ENCODE peak calls at places on chromosomes 5 and 9, in ten cellular contexts. One of them, this sample, is unnamed.

GRCh38 chr9:85212209-85212608 is 529.5 kb downstream of the AGTPBP1 start:
- DNase-seq in activated CD4-positive, alpha-beta T cell treated with anti-CD3 and anti-CD28 coated beads, Interleukin-2, amount 50 U/mL, for 4 hours: no peak
- DNase-seq in amniotic stem cell: no peak
- DNase-seq in stimulated activated CD4-positive, alpha-beta T cell treated with anti-CD3 and anti-CD28 coated beads, TNF-alpha, amount 100 ng/mL, for 1 hour: no peak
- DNase-seq in ascending aorta: no peak
- DNase-seq in RWPE1: peak
- DNase-seq in activated effector memory CD4-positive, alpha-beta T cell treated with anti-CD3 and anti-CD28 coated beads, Interleukin-2, amount 50 U/mL, for 16 hours: no peak
- DNase-seq in kidney tubule cell: peak
- DNase-seq in NAMALWA: no peak
- DNase-seq in lower leg skin: peak
- DNase-seq in this sample: no peak

GRCh38 chr9:130186839-130187522 is 14.8 kb downstream of the NCS1 start:
- DNase-seq in activated CD4-positive, alpha-beta T cell treated with anti-CD3 and anti-CD28 coated beads, Interleukin-2, amount 50 U/mL, for 4 hours: no peak
- DNase-seq in amniotic stem cell: peak
- DNase-seq in stimulated activated CD4-positive, alpha-beta T cell treated with anti-CD3 and anti-CD28 coated beads, TNF-alpha, amount 100 ng/mL, for 1 hour: no peak
- DNase-seq in ascending aorta: peak
- DNase-seq in RWPE1: peak
- DNase-seq in activated effector memory CD4-positive, alpha-beta T cell treated with anti-CD3 and anti-CD28 coated beads, Interleukin-2, amount 50 U/mL, for 16 hours: no peak
- DNase-seq in kidney tubule cell: peak
- DNase-seq in NAMALWA: no peak
- DNase-seq in lower leg skin: no peak
- DNase-seq in this sample: no peak

GRCh38 chr9:78044886-78045285 is 13.3 kb upstream of the GNAQ start:
- DNase-seq in activated CD4-positive, alpha-beta T cell treated with anti-CD3 and anti-CD28 coated beads, Interleukin-2, amount 50 U/mL, for 4 hours: no peak
- DNase-seq in amniotic stem cell: no peak
- DNase-seq in stimulated activated CD4-positive, alpha-beta T cell treated with anti-CD3 and anti-CD28 coated beads, TNF-alpha, amount 100 ng/mL, for 1 hour: no peak
- DNase-seq in ascending aorta: no peak
- DNase-seq in RWPE1: no peak
- DNase-seq in activated effector memory CD4-positive, alpha-beta T cell treated with anti-CD3 and anti-CD28 coated beads, Interleukin-2, amount 50 U/mL, for 16 hours: no peak
- DNase-seq in kidney tubule cell: no peak
- DNase-seq in NAMALWA: no peak
- DNase-seq in lower leg skin: no peak
- DNase-seq in this sample: no peak

GRCh38 chr9:13568446-13568845 is 289.0 kb upstream of the MPDZ start:
- DNase-seq in activated CD4-positive, alpha-beta T cell treated with anti-CD3 and anti-CD28 coated beads, Interleukin-2, amount 50 U/mL, for 4 hours: no peak
- DNase-seq in amniotic stem cell: no peak
- DNase-seq in stimulated activated CD4-positive, alpha-beta T cell treated with anti-CD3 and anti-CD28 coated beads, TNF-alpha, amount 100 ng/mL, for 1 hour: no peak
- DNase-seq in ascending aorta: no peak
- DNase-seq in RWPE1: no peak
- DNase-seq in activated effector memory CD4-positive, alpha-beta T cell treated with anti-CD3 and anti-CD28 coated beads, Interleukin-2, amount 50 U/mL, for 16 hours: no peak
- DNase-seq in kidney tubule cell: peak
- DNase-seq in NAMALWA: no peak
- DNase-seq in lower leg skin: no peak
- DNase-seq in this sample: no peak

GRCh38 chr5:38532165-38532669 is 24.2 kb downstream of the LIFR start:
- DNase-seq in activated CD4-positive, alpha-beta T cell treated with anti-CD3 and anti-CD28 coated beads, Interleukin-2, amount 50 U/mL, for 4 hours: no peak
- DNase-seq in amniotic stem cell: no peak
- DNase-seq in stimulated activated CD4-positive, alpha-beta T cell treated with anti-CD3 and anti-CD28 coated beads, TNF-alpha, amount 100 ng/mL, for 1 hour: no peak
- DNase-seq in ascending aorta: no peak
- DNase-seq in RWPE1: no peak
- DNase-seq in activated effector memory CD4-positive, alpha-beta T cell treated with anti-CD3 and anti-CD28 coated beads, Interleukin-2, amount 50 U/mL, for 16 hours: no peak
- DNase-seq in kidney tubule cell: peak
- DNase-seq in NAMALWA: no peak
- DNase-seq in lower leg skin: no peak
- DNase-seq in this sample: no peak

GRCh38 chr9:92716557-92716956 is 46.6 kb upstream of the IPPK start:
- DNase-seq in activated CD4-positive, alpha-beta T cell treated with anti-CD3 and anti-CD28 coated beads, Interleukin-2, amount 50 U/mL, for 4 hours: peak
- DNase-seq in amniotic stem cell: no peak
- DNase-seq in stimulated activated CD4-positive, alpha-beta T cell treated with anti-CD3 and anti-CD28 coated beads, TNF-alpha, amount 100 ng/mL, for 1 hour: peak
- DNase-seq in ascending aorta: no peak
- DNase-seq in RWPE1: peak
- DNase-seq in activated effector memory CD4-positive, alpha-beta T cell treated with anti-CD3 and anti-CD28 coated beads, Interleukin-2, amount 50 U/mL, for 16 hours: peak
- DNase-seq in kidney tubule cell: peak
- DNase-seq in NAMALWA: peak
- DNase-seq in lower leg skin: peak
- DNase-seq in this sample: peak

GRCh38 chr9:71812385-71812784 is 44.1 kb upstream of the CEMIP2 start:
- DNase-seq in activated CD4-positive, alpha-beta T cell treated with anti-CD3 and anti-CD28 coated beads, Interleukin-2, amount 50 U/mL, for 4 hours: no peak
- DNase-seq in amniotic stem cell: no peak
- DNase-seq in stimulated activated CD4-positive, alpha-beta T cell treated with anti-CD3 and anti-CD28 coated beads, TNF-alpha, amount 100 ng/mL, for 1 hour: no peak
- DNase-seq in ascending aorta: peak
- DNase-seq in RWPE1: no peak
- DNase-seq in activated effector memory CD4-positive, alpha-beta T cell treated with anti-CD3 and anti-CD28 coated beads, Interleukin-2, amount 50 U/mL, for 16 hours: no peak
- DNase-seq in kidney tubule cell: no peak
- DNase-seq in NAMALWA: no peak
- DNase-seq in lower leg skin: no peak
- DNase-seq in this sample: no peak

GRCh38 chr9:127452481-127453092 is 1.3 kb downstream of the LRSAM1 start:
- DNase-seq in activated CD4-positive, alpha-beta T cell treated with anti-CD3 and anti-CD28 coated beads, Interleukin-2, amount 50 U/mL, for 4 hours: no peak
- DNase-seq in amniotic stem cell: no peak
- DNase-seq in stimulated activated CD4-positive, alpha-beta T cell treated with anti-CD3 and anti-CD28 coated beads, TNF-alpha, amount 100 ng/mL, for 1 hour: no peak
- DNase-seq in ascending aorta: peak
- DNase-seq in RWPE1: no peak
- DNase-seq in activated effector memory CD4-positive, alpha-beta T cell treated with anti-CD3 and anti-CD28 coated beads, Interleukin-2, amount 50 U/mL, for 16 hours: no peak
- DNase-seq in kidney tubule cell: peak
- DNase-seq in NAMALWA: peak
- DNase-seq in lower leg skin: peak
- DNase-seq in this sample: peak

GRCh38 chr5:168020522-168021294 is 270.7 kb upstream of the WWC1 start:
- DNase-seq in activated CD4-positive, alpha-beta T cell treated with anti-CD3 and anti-CD28 coated beads, Interleukin-2, amount 50 U/mL, for 4 hours: no peak
- DNase-seq in amniotic stem cell: no peak
- DNase-seq in stimulated activated CD4-positive, alpha-beta T cell treated with anti-CD3 and anti-CD28 coated beads, TNF-alpha, amount 100 ng/mL, for 1 hour: no peak
- DNase-seq in ascending aorta: no peak
- DNase-seq in RWPE1: peak
- DNase-seq in activated effector memory CD4-positive, alpha-beta T cell treated with anti-CD3 and anti-CD28 coated beads, Interleukin-2, amount 50 U/mL, for 16 hours: no peak
- DNase-seq in kidney tubule cell: peak
- DNase-seq in NAMALWA: no peak
- DNase-seq in lower leg skin: no peak
- DNase-seq in this sample: no peak

GRCh38 chr5:172437445-172438303 is 16.7 kb downstream of the SH3PXD2B start:
- DNase-seq in activated CD4-positive, alpha-beta T cell treated with anti-CD3 and anti-CD28 coated beads, Interleukin-2, amount 50 U/mL, for 4 hours: no peak
- DNase-seq in amniotic stem cell: no peak
- DNase-seq in stimulated activated CD4-positive, alpha-beta T cell treated with anti-CD3 and anti-CD28 coated beads, TNF-alpha, amount 100 ng/mL, for 1 hour: no peak
- DNase-seq in ascending aorta: peak
- DNase-seq in RWPE1: peak
- DNase-seq in activated effector memory CD4-positive, alpha-beta T cell treated with anti-CD3 and anti-CD28 coated beads, Interleukin-2, amount 50 U/mL, for 16 hours: no peak
- DNase-seq in kidney tubule cell: peak
- DNase-seq in NAMALWA: no peak
- DNase-seq in lower leg skin: peak
- DNase-seq in this sample: no peak

GRCh38 chr9:135823036-135823435 is 84.3 kb downstream of the CAMSAP1 start:
- DNase-seq in activated CD4-positive, alpha-beta T cell treated with anti-CD3 and anti-CD28 coated beads, Interleukin-2, amount 50 U/mL, for 4 hours: no peak
- DNase-seq in amniotic stem cell: no peak
- DNase-seq in stimulated activated CD4-positive, alpha-beta T cell treated with anti-CD3 and anti-CD28 coated beads, TNF-alpha, amount 100 ng/mL, for 1 hour: no peak
- DNase-seq in ascending aorta: no peak
- DNase-seq in RWPE1: no peak
- DNase-seq in activated effector memory CD4-positive, alpha-beta T cell treated with anti-CD3 and anti-CD28 coated beads, Interleukin-2, amount 50 U/mL, for 16 hours: no peak
- DNase-seq in kidney tubule cell: no peak
- DNase-seq in NAMALWA: no peak
- DNase-seq in lower leg skin: no peak
- DNase-seq in this sample: peak

GRCh38 chr5:133785182-133785581 is 172.8 kb upstream of the FSTL4 start:
- DNase-seq in activated CD4-positive, alpha-beta T cell treated with anti-CD3 and anti-CD28 coated beads, Interleukin-2, amount 50 U/mL, for 4 hours: no peak
- DNase-seq in amniotic stem cell: no peak
- DNase-seq in stimulated activated CD4-positive, alpha-beta T cell treated with anti-CD3 and anti-CD28 coated beads, TNF-alpha, amount 100 ng/mL, for 1 hour: no peak
- DNase-seq in ascending aorta: no peak
- DNase-seq in RWPE1: no peak
- DNase-seq in activated effector memory CD4-positive, alpha-beta T cell treated with anti-CD3 and anti-CD28 coated beads, Interleukin-2, amount 50 U/mL, for 16 hours: no peak
- DNase-seq in kidney tubule cell: no peak
- DNase-seq in NAMALWA: no peak
- DNase-seq in lower leg skin: no peak
- DNase-seq in this sample: no peak

GRCh38 chr9:71681104-71681707 is 87.1 kb downstream of the CEMIP2 start:
- DNase-seq in activated CD4-positive, alpha-beta T cell treated with anti-CD3 and anti-CD28 coated beads, Interleukin-2, amount 50 U/mL, for 4 hours: no peak
- DNase-seq in amniotic stem cell: no peak
- DNase-seq in stimulated activated CD4-positive, alpha-beta T cell treated with anti-CD3 and anti-CD28 coated beads, TNF-alpha, amount 100 ng/mL, for 1 hour: no peak
- DNase-seq in ascending aorta: no peak
- DNase-seq in RWPE1: no peak
- DNase-seq in activated effector memory CD4-positive, alpha-beta T cell treated with anti-CD3 and anti-CD28 coated beads, Interleukin-2, amount 50 U/mL, for 16 hours: no peak
- DNase-seq in kidney tubule cell: peak
- DNase-seq in NAMALWA: no peak
- DNase-seq in lower leg skin: no peak
- DNase-seq in this sample: no peak

GRCh38 chr5:147461915-147462314 is 48.0 kb downstream of the DPYSL3 start:
- DNase-seq in activated CD4-positive, alpha-beta T cell treated with anti-CD3 and anti-CD28 coated beads, Interleukin-2, amount 50 U/mL, for 4 hours: no peak
- DNase-seq in amniotic stem cell: no peak
- DNase-seq in stimulated activated CD4-positive, alpha-beta T cell treated with anti-CD3 and anti-CD28 coated beads, TNF-alpha, amount 100 ng/mL, for 1 hour: no peak
- DNase-seq in ascending aorta: no peak
- DNase-seq in RWPE1: no peak
- DNase-seq in activated effector memory CD4-positive, alpha-beta T cell treated with anti-CD3 and anti-CD28 coated beads, Interleukin-2, amount 50 U/mL, for 16 hours: no peak
- DNase-seq in kidney tubule cell: peak
- DNase-seq in NAMALWA: no peak
- DNase-seq in lower leg skin: no peak
- DNase-seq in this sample: no peak

GRCh38 chr5:61217251-61217650 is 55.0 kb upstream of the SMIM15 start:
- DNase-seq in activated CD4-positive, alpha-beta T cell treated with anti-CD3 and anti-CD28 coated beads, Interleukin-2, amount 50 U/mL, for 4 hours: no peak
- DNase-seq in amniotic stem cell: no peak
- DNase-seq in stimulated activated CD4-positive, alpha-beta T cell treated with anti-CD3 and anti-CD28 coated beads, TNF-alpha, amount 100 ng/mL, for 1 hour: no peak
- DNase-seq in ascending aorta: no peak
- DNase-seq in RWPE1: no peak
- DNase-seq in activated effector memory CD4-positive, alpha-beta T cell treated with anti-CD3 and anti-CD28 coated beads, Interleukin-2, amount 50 U/mL, for 16 hours: no peak
- DNase-seq in kidney tubule cell: no peak
- DNase-seq in NAMALWA: no peak
- DNase-seq in lower leg skin: no peak
- DNase-seq in this sample: no peak

GRCh38 chr9:23851024-23851629 is 25.1 kb upstream of the ELAVL2 start:
- DNase-seq in activated CD4-positive, alpha-beta T cell treated with anti-CD3 and anti-CD28 coated beads, Interleukin-2, amount 50 U/mL, for 4 hours: no peak
- DNase-seq in amniotic stem cell: no peak
- DNase-seq in stimulated activated CD4-positive, alpha-beta T cell treated with anti-CD3 and anti-CD28 coated beads, TNF-alpha, amount 100 ng/mL, for 1 hour: no peak
- DNase-seq in ascending aorta: no peak
- DNase-seq in RWPE1: peak
- DNase-seq in activated effector memory CD4-positive, alpha-beta T cell treated with anti-CD3 and anti-CD28 coated beads, Interleukin-2, amount 50 U/mL, for 16 hours: no peak
- DNase-seq in kidney tubule cell: peak
- DNase-seq in NAMALWA: no peak
- DNase-seq in lower leg skin: no peak
- DNase-seq in this sample: peak

GRCh38 chr9:15253197-15253596 is 53.8 kb downstream of the TTC39B start:
- DNase-seq in activated CD4-positive, alpha-beta T cell treated with anti-CD3 and anti-CD28 coated beads, Interleukin-2, amount 50 U/mL, for 4 hours: no peak
- DNase-seq in amniotic stem cell: no peak
- DNase-seq in stimulated activated CD4-positive, alpha-beta T cell treated with anti-CD3 and anti-CD28 coated beads, TNF-alpha, amount 100 ng/mL, for 1 hour: no peak
- DNase-seq in ascending aorta: no peak
- DNase-seq in RWPE1: no peak
- DNase-seq in activated effector memory CD4-positive, alpha-beta T cell treated with anti-CD3 and anti-CD28 coated beads, Interleukin-2, amount 50 U/mL, for 16 hours: no peak
- DNase-seq in kidney tubule cell: peak
- DNase-seq in NAMALWA: no peak
- DNase-seq in lower leg skin: no peak
- DNase-seq in this sample: no peak

GRCh38 chr5:67605730-67606585 is 409.4 kb upstream of the CD180 start:
- DNase-seq in activated CD4-positive, alpha-beta T cell treated with anti-CD3 and anti-CD28 coated beads, Interleukin-2, amount 50 U/mL, for 4 hours: no peak
- DNase-seq in amniotic stem cell: no peak
- DNase-seq in stimulated activated CD4-positive, alpha-beta T cell treated with anti-CD3 and anti-CD28 coated beads, TNF-alpha, amount 100 ng/mL, for 1 hour: no peak
- DNase-seq in ascending aorta: no peak
- DNase-seq in RWPE1: no peak
- DNase-seq in activated effector memory CD4-positive, alpha-beta T cell treated with anti-CD3 and anti-CD28 coated beads, Interleukin-2, amount 50 U/mL, for 16 hours: no peak
- DNase-seq in kidney tubule cell: no peak
- DNase-seq in NAMALWA: no peak
- DNase-seq in lower leg skin: no peak
- DNase-seq in this sample: no peak

GRCh38 chr5:112186401-112186990 is 232.6 kb downstream of the EPB41L4A start:
- DNase-seq in activated CD4-positive, alpha-beta T cell treated with anti-CD3 and anti-CD28 coated beads, Interleukin-2, amount 50 U/mL, for 4 hours: no peak
- DNase-seq in amniotic stem cell: peak
- DNase-seq in stimulated activated CD4-positive, alpha-beta T cell treated with anti-CD3 and anti-CD28 coated beads, TNF-alpha, amount 100 ng/mL, for 1 hour: no peak
- DNase-seq in ascending aorta: no peak
- DNase-seq in RWPE1: peak
- DNase-seq in activated effector memory CD4-positive, alpha-beta T cell treated with anti-CD3 and anti-CD28 coated beads, Interleukin-2, amount 50 U/mL, for 16 hours: no peak
- DNase-seq in kidney tubule cell: peak
- DNase-seq in NAMALWA: peak
- DNase-seq in lower leg skin: no peak
- DNase-seq in this sample: no peak

GRCh38 chr9:15277400-15278137 is 29.4 kb downstream of the TTC39B start:
- DNase-seq in activated CD4-positive, alpha-beta T cell treated with anti-CD3 and anti-CD28 coated beads, Interleukin-2, amount 50 U/mL, for 4 hours: no peak
- DNase-seq in amniotic stem cell: no peak
- DNase-seq in stimulated activated CD4-positive, alpha-beta T cell treated with anti-CD3 and anti-CD28 coated beads, TNF-alpha, amount 100 ng/mL, for 1 hour: no peak
- DNase-seq in ascending aorta: no peak
- DNase-seq in RWPE1: no peak
- DNase-seq in activated effector memory CD4-positive, alpha-beta T cell treated with anti-CD3 and anti-CD28 coated beads, Interleukin-2, amount 50 U/mL, for 16 hours: no peak
- DNase-seq in kidney tubule cell: peak
- DNase-seq in NAMALWA: peak
- DNase-seq in lower leg skin: no peak
- DNase-seq in this sample: no peak

GRCh38 chr9:2043243-2043642 is 28.1 kb downstream of the SMARCA2 start:
- DNase-seq in activated CD4-positive, alpha-beta T cell treated with anti-CD3 and anti-CD28 coated beads, Interleukin-2, amount 50 U/mL, for 4 hours: no peak
- DNase-seq in amniotic stem cell: no peak
- DNase-seq in stimulated activated CD4-positive, alpha-beta T cell treated with anti-CD3 and anti-CD28 coated beads, TNF-alpha, amount 100 ng/mL, for 1 hour: no peak
- DNase-seq in ascending aorta: no peak
- DNase-seq in RWPE1: no peak
- DNase-seq in activated effector memory CD4-positive, alpha-beta T cell treated with anti-CD3 and anti-CD28 coated beads, Interleukin-2, amount 50 U/mL, for 16 hours: no peak
- DNase-seq in kidney tubule cell: peak
- DNase-seq in NAMALWA: no peak
- DNase-seq in lower leg skin: no peak
- DNase-seq in this sample: no peak

GRCh38 chr9:89849096-89849495 is 244.3 kb downstream of the GADD45G start:
- DNase-seq in activated CD4-positive, alpha-beta T cell treated with anti-CD3 and anti-CD28 coated beads, Interleukin-2, amount 50 U/mL, for 4 hours: no peak
- DNase-seq in amniotic stem cell: no peak
- DNase-seq in stimulated activated CD4-positive, alpha-beta T cell treated with anti-CD3 and anti-CD28 coated beads, TNF-alpha, amount 100 ng/mL, for 1 hour: no peak
- DNase-seq in ascending aorta: peak
- DNase-seq in RWPE1: no peak
- DNase-seq in activated effector memory CD4-positive, alpha-beta T cell treated with anti-CD3 and anti-CD28 coated beads, Interleukin-2, amount 50 U/mL, for 16 hours: no peak
- DNase-seq in kidney tubule cell: no peak
- DNase-seq in NAMALWA: no peak
- DNase-seq in lower leg skin: peak
- DNase-seq in this sample: no peak

GRCh38 chr9:125440411-125440810 is 178.8 kb downstream of the GAPVD1 start:
- DNase-seq in activated CD4-positive, alpha-beta T cell treated with anti-CD3 and anti-CD28 coated beads, Interleukin-2, amount 50 U/mL, for 4 hours: no peak
- DNase-seq in amniotic stem cell: no peak
- DNase-seq in stimulated activated CD4-positive, alpha-beta T cell treated with anti-CD3 and anti-CD28 coated beads, TNF-alpha, amount 100 ng/mL, for 1 hour: no peak
- DNase-seq in ascending aorta: no peak
- DNase-seq in RWPE1: no peak
- DNase-seq in activated effector memory CD4-positive, alpha-beta T cell treated with anti-CD3 and anti-CD28 coated beads, Interleukin-2, amount 50 U/mL, for 16 hours: peak
- DNase-seq in kidney tubule cell: no peak
- DNase-seq in NAMALWA: no peak
- DNase-seq in lower leg skin: no peak
- DNase-seq in this sample: no peak

GRCh38 chr5:173472164-173472563 is 143.9 kb upstream of the STC2 start:
- DNase-seq in activated CD4-positive, alpha-beta T cell treated with anti-CD3 and anti-CD28 coated beads, Interleukin-2, amount 50 U/mL, for 4 hours: no peak
- DNase-seq in amniotic stem cell: peak
- DNase-seq in stimulated activated CD4-positive, alpha-beta T cell treated with anti-CD3 and anti-CD28 coated beads, TNF-alpha, amount 100 ng/mL, for 1 hour: no peak
- DNase-seq in ascending aorta: peak
- DNase-seq in RWPE1: peak
- DNase-seq in activated effector memory CD4-positive, alpha-beta T cell treated with anti-CD3 and anti-CD28 coated beads, Interleukin-2, amount 50 U/mL, for 16 hours: no peak
- DNase-seq in kidney tubule cell: peak
- DNase-seq in NAMALWA: no peak
- DNase-seq in lower leg skin: peak
- DNase-seq in this sample: no peak

GRCh38 chr9:80028501-80028900 is 456.7 kb downstream of the TLE4 start:
- DNase-seq in activated CD4-positive, alpha-beta T cell treated with anti-CD3 and anti-CD28 coated beads, Interleukin-2, amount 50 U/mL, for 4 hours: no peak
- DNase-seq in amniotic stem cell: no peak
- DNase-seq in stimulated activated CD4-positive, alpha-beta T cell treated with anti-CD3 and anti-CD28 coated beads, TNF-alpha, amount 100 ng/mL, for 1 hour: no peak
- DNase-seq in ascending aorta: no peak
- DNase-seq in RWPE1: no peak
- DNase-seq in activated effector memory CD4-positive, alpha-beta T cell treated with anti-CD3 and anti-CD28 coated beads, Interleukin-2, amount 50 U/mL, for 16 hours: no peak
- DNase-seq in kidney tubule cell: no peak
- DNase-seq in NAMALWA: no peak
- DNase-seq in lower leg skin: no peak
- DNase-seq in this sample: no peak

GRCh38 chr5:125011982-125012381 is 265.5 kb upstream of the ZNF608 start:
- DNase-seq in activated CD4-positive, alpha-beta T cell treated with anti-CD3 and anti-CD28 coated beads, Interleukin-2, amount 50 U/mL, for 4 hours: no peak
- DNase-seq in amniotic stem cell: no peak
- DNase-seq in stimulated activated CD4-positive, alpha-beta T cell treated with anti-CD3 and anti-CD28 coated beads, TNF-alpha, amount 100 ng/mL, for 1 hour: no peak
- DNase-seq in ascending aorta: no peak
- DNase-seq in RWPE1: no peak
- DNase-seq in activated effector memory CD4-positive, alpha-beta T cell treated with anti-CD3 and anti-CD28 coated beads, Interleukin-2, amount 50 U/mL, for 16 hours: no peak
- DNase-seq in kidney tubule cell: no peak
- DNase-seq in NAMALWA: peak
- DNase-seq in lower leg skin: no peak
- DNase-seq in this sample: no peak

GRCh38 chr5:148465381-148466290 is 81.9 kb downstream of the FBXO38 start:
- DNase-seq in activated CD4-positive, alpha-beta T cell treated with anti-CD3 and anti-CD28 coated beads, Interleukin-2, amount 50 U/mL, for 4 hours: no peak
- DNase-seq in amniotic stem cell: no peak
- DNase-seq in stimulated activated CD4-positive, alpha-beta T cell treated with anti-CD3 and anti-CD28 coated beads, TNF-alpha, amount 100 ng/mL, for 1 hour: no peak
- DNase-seq in ascending aorta: no peak
- DNase-seq in RWPE1: no peak
- DNase-seq in activated effector memory CD4-positive, alpha-beta T cell treated with anti-CD3 and anti-CD28 coated beads, Interleukin-2, amount 50 U/mL, for 16 hours: no peak
- DNase-seq in kidney tubule cell: no peak
- DNase-seq in NAMALWA: no peak
- DNase-seq in lower leg skin: no peak
- DNase-seq in this sample: no peak

GRCh38 chr9:38337706-38338264 is 54.7 kb upstream of the ALDH1B1 start:
- DNase-seq in activated CD4-positive, alpha-beta T cell treated with anti-CD3 and anti-CD28 coated beads, Interleukin-2, amount 50 U/mL, for 4 hours: no peak
- DNase-seq in amniotic stem cell: no peak
- DNase-seq in stimulated activated CD4-positive, alpha-beta T cell treated with anti-CD3 and anti-CD28 coated beads, TNF-alpha, amount 100 ng/mL, for 1 hour: no peak
- DNase-seq in ascending aorta: peak
- DNase-seq in RWPE1: no peak
- DNase-seq in activated effector memory CD4-positive, alpha-beta T cell treated with anti-CD3 and anti-CD28 coated beads, Interleukin-2, amount 50 U/mL, for 16 hours: peak
- DNase-seq in kidney tubule cell: no peak
- DNase-seq in NAMALWA: no peak
- DNase-seq in lower leg skin: no peak
- DNase-seq in this sample: no peak

This sample was measured in breast epithelium.